ENCODE peak calls at places on chromosomes 4 and X, in eight cellular contexts. J, Q, L, U, A, W, S and C are unnamed samples.
A peak's percentile ranks its signal among the peaks of the same experiment; 100 is the strongest.

GRCh38 chr4:139763668-139764067 is 98.0 kb downstream of the MGST2 start:
- DNase-seq in J (no peak), Q (no peak), L (no peak), U (peak; percentile 8), A (no peak), W (no peak), S (no peak), C (no peak)

GRCh38 chr4:163548481-163549243 is 54.2 kb downstream of the TMA16 start:
- DNase-seq in J (no peak), Q (no peak), L (no peak), U (peak; percentile 31), A (no peak), W (peak; percentile 73), S (no peak), C (no peak)

GRCh38 chrX:104921606-104922205 is 298.8 kb downstream of the TEX13A start:
- DNase-seq in J (no peak), Q (no peak), L (no peak), U (no peak), A (no peak), W (no peak), S (no peak), C (no peak)

GRCh38 chr4:177159600-177159999 is 150.1 kb upstream of the NEIL3 start:
- DNase-seq in J (no peak), Q (no peak), L (no peak), U (no peak), A (no peak), W (no peak), S (no peak), C (no peak)

GRCh38 chr4:82217986-82218715 is 155.6 kb downstream of the HNRNPD start:
- DNase-seq in J (no peak), Q (no peak), L (no peak), U (no peak), A (peak; percentile 6), W (no peak), S (no peak), C (no peak)

GRCh38 chr4:74583757-74584156 is 138.8 kb downstream of the AREG start:
- DNase-seq in J (no peak), Q (no peak), L (no peak), U (no peak), A (no peak), W (peak; percentile 58), S (no peak), C (no peak)

GRCh38 chr4:141905751-141906150 is 269.4 kb downstream of the IL15 start:
- DNase-seq in J (no peak), Q (no peak), L (no peak), U (no peak), A (no peak), W (peak; percentile 67), S (no peak), C (no peak)

GRCh38 chr4:53676402-53676871 is 85.2 kb upstream of the LNX1 start:
- DNase-seq in J (no peak), Q (no peak), L (no peak), U (no peak), A (no peak), W (peak; percentile 94), S (no peak), C (no peak)

GRCh38 chrX:15146515-15146914 is 123.4 kb downstream of the ASB9 start:
- DNase-seq in J (no peak), Q (peak; percentile 46), L (peak; percentile 14), U (no peak), A (no peak), W (peak; percentile 11), S (no peak), C (no peak)

GRCh38 chrX:2501246-2502102 is 698 bp upstream of the DHRSX start:
- DNase-seq in J (no peak), Q (no peak), L (no peak), U (no peak), A (no peak), W (no peak), S (no peak), C (no peak)

GRCh38 chrX:130024127-130024526 is 41.7 kb downstream of the BCORL1 start:
- DNase-seq in J (no peak), Q (peak; percentile 84), L (no peak), U (no peak), A (no peak), W (peak; percentile 66), S (peak; percentile 52), C (no peak)

GRCh38 chrX:149469406-149469805 is 35.7 kb downstream of the IDS start:
- DNase-seq in J (no peak), Q (no peak), L (no peak), U (no peak), A (no peak), W (no peak), S (no peak), C (no peak)

GRCh38 chrX:129247642-129248041 is 275.6 kb downstream of the SMARCA1 start:
- DNase-seq in J (no peak), Q (no peak), L (no peak), U (no peak), A (no peak), W (no peak), S (no peak), C (no peak)

GRCh38 chr4:109803924-109804571 is 2.2 kb upstream of the CFI start:
- DNase-seq in J (peak; percentile 12), Q (peak; percentile 18), L (no peak), U (peak; percentile 57), A (no peak), W (peak; percentile 55), S (no peak), C (no peak)

GRCh38 chr4:26206981-26207380 is 113.8 kb upstream of the RBPJ start:
- DNase-seq in J (peak; percentile 77), Q (no peak), L (peak; percentile 33), U (no peak), A (no peak), W (peak; percentile 53), S (no peak), C (no peak)

GRCh38 chr4:125741825-125742452 is 427.2 kb downstream of the FAT4 start:
- DNase-seq in J (no peak), Q (no peak), L (peak; percentile 1), U (no peak), A (no peak), W (peak; percentile 66), S (no peak), C (no peak)

GRCh38 chrX:7170903-7171302 is 22.9 kb upstream of the PUDP start:
- DNase-seq in J (no peak), Q (peak; percentile 37), L (no peak), U (no peak), A (no peak), W (peak; percentile 37), S (no peak), C (no peak)

GRCh38 chrX:153469811-153470410 is 465 bp downstream of the HAUS7 start:
- DNase-seq in J (no peak), Q (peak; percentile 29), L (no peak), U (peak; percentile 7), A (peak; percentile 28), W (peak; percentile 28), S (peak; percentile 62), C (no peak)

GRCh38 chr4:75699299-75699698 is 25.1 kb upstream of the USO1 start:
- DNase-seq in J (no peak), Q (no peak), L (no peak), U (no peak), A (no peak), W (no peak), S (no peak), C (no peak)

GRCh38 chr4:152468408-152468807 is 67.5 kb downstream of the FBXW7 start:
- DNase-seq in J (no peak), Q (no peak), L (no peak), U (no peak), A (no peak), W (no peak), S (no peak), C (no peak)

GRCh38 chrX:24357101-24357500 is 3.3 kb upstream of the SUPT20HL1 start:
- DNase-seq in J (no peak), Q (no peak), L (no peak), U (no peak), A (no peak), W (peak; percentile 19), S (no peak), C (no peak)

GRCh38 chr4:38313175-38313574 is 350.8 kb upstream of the KLF3 start:
- DNase-seq in J (no peak), Q (no peak), L (no peak), U (no peak), A (peak; percentile 75), W (no peak), S (no peak), C (no peak)

GRCh38 chr4:2924286-2924685 is 38.9 kb downstream of the NOP14 start:
- DNase-seq in J (no peak), Q (no peak), L (no peak), U (no peak), A (no peak), W (no peak), S (no peak), C (no peak)

GRCh38 chr4:8280876-8281440 is 11.4 kb downstream of the HTRA3 start:
- DNase-seq in J (no peak), Q (no peak), L (no peak), U (no peak), A (no peak), W (no peak), S (no peak), C (no peak)

GRCh38 chr4:163679189-163679588 is 184.7 kb downstream of the TMA16 start:
- DNase-seq in J (no peak), Q (no peak), L (no peak), U (peak; percentile 6), A (no peak), W (peak; percentile 39), S (no peak), C (no peak)

GRCh38 chrX:119411959-119412358 is 12.8 kb downstream of the SLC25A43 start:
- DNase-seq in J (no peak), Q (no peak), L (no peak), U (no peak), A (no peak), W (no peak), S (no peak), C (no peak)

GRCh38 chr4:168514249-168514852 is 17.5 kb downstream of the PALLD start:
- DNase-seq in J (peak; percentile 36), Q (no peak), L (no peak), U (peak; percentile 6), A (peak; percentile 8), W (peak; percentile 64), S (no peak), C (no peak)

GRCh38 chr4:100839712-100840111 is 321.9 kb upstream of the EMCN start:
- DNase-seq in J (no peak), Q (no peak), L (no peak), U (no peak), A (no peak), W (no peak), S (no peak), C (no peak)

GRCh38 chr4:182014989-182015388 is 228.2 kb upstream of the TENM3 start:
- DNase-seq in J (no peak), Q (no peak), L (no peak), U (no peak), A (no peak), W (no peak), S (no peak), C (no peak)

GRCh38 chr4:88629826-88630225 is 37.5 kb downstream of the HERC3 start:
- DNase-seq in J (no peak), Q (no peak), L (no peak), U (no peak), A (no peak), W (peak; percentile 62), S (no peak), C (no peak)

GRCh38 chr4:184748251-184748652 is 14.4 kb upstream of the CENPU start:
- DNase-seq in J (no peak), Q (no peak), L (no peak), U (peak; percentile 83), A (no peak), W (no peak), S (no peak), C (no peak)